ENCODE peak calls at places on chromosomes 6 and 20, in four cellular contexts. G, R, I and T are unnamed samples.

GRCh38 chr20:22312744-22313346 is 271.5 kb downstream of the FOXA2 start:
- DNase-seq in G (no peak), R (peak), I (no peak), T (peak)

GRCh38 chr6:113405326-113406050 is 451.7 kb upstream of the MARCKS start:
- DNase-seq in G (no peak), R (no peak), I (no peak), T (no peak)

GRCh38 chr20:39778431-39778830 is 816.3 kb downstream of the DHX35 start:
- DNase-seq in G (no peak), R (no peak), I (no peak), T (no peak)

GRCh38 chr20:36591854-36592641 is 13.5 kb upstream of the RAB5IF start:
- DNase-seq in G (no peak), R (peak), I (no peak), T (peak)

GRCh38 chr20:17856024-17856564 is 112.5 kb downstream of the SNX5 start:
- DNase-seq in I (peak), R (no peak), G (no peak), T (peak)

GRCh38 chr6:32854376-32855178 is 585 bp downstream of the PSMB9 start:
- DNase-seq in R (peak), G (peak), I (peak), T (peak)

GRCh38 chr20:63042448-63043071 is 35.8 kb upstream of the BHLHE23 start:
- DNase-seq in I (peak), R (no peak), G (no peak), T (no peak)

GRCh38 chr20:48153523-48153922 is 368.2 kb upstream of the SULF2 start:
- DNase-seq in G (no peak), I (no peak), R (no peak), T (no peak)

GRCh38 chr6:25089442-25089841 is 153.7 kb upstream of the RIPOR2 start:
- DNase-seq in R (no peak), G (no peak), I (no peak), T (no peak)

GRCh38 chr6:114101255-114101654 is 130.3 kb upstream of the HDAC2 start:
- DNase-seq in I (no peak), G (no peak), R (no peak), T (no peak)

GRCh38 chr6:134245041-134245440 is 72.9 kb downstream of the SGK1 start:
- DNase-seq in G (no peak), I (no peak), R (no peak), T (no peak)

GRCh38 chr6:1825926-1826325 is 216.2 kb downstream of the FOXC1 start:
- DNase-seq in R (no peak), G (no peak), I (no peak), T (no peak)

GRCh38 chr6:31083742-31084354 is 28.5 kb downstream of the C6orf15 start:
- DNase-seq in G (no peak), R (no peak), I (no peak), T (no peak)

GRCh38 chr6:8082954-8083858 is 19.0 kb upstream of the BLOC1S5 start:
- DNase-seq in R (no peak), G (no peak), I (no peak), T (peak)

GRCh38 chr6:89433637-89434499 is 916 bp downstream of the ANKRD6 start:
- DNase-seq in G (no peak), R (no peak), I (peak), T (peak)

GRCh38 chr20:17638835-17639407 is 43.1 kb downstream of the RRBP1 start:
- DNase-seq in I (no peak), R (no peak), G (no peak), T (no peak)

GRCh38 chr6:154538664-154539235 is 28.3 kb upstream of the CNKSR3 start:
- DNase-seq in I (no peak), R (no peak), G (no peak), T (no peak)

GRCh38 chr20:41178904-41179432 is 41.6 kb downstream of the PLCG1 start:
- DNase-seq in R (no peak), G (no peak), I (peak), T (no peak)

GRCh38 chr20:25238319-25239037 is 9.4 kb upstream of the PYGB start:
- DNase-seq in G (peak), I (no peak), R (no peak), T (no peak)

GRCh38 chr6:4030672-4031071 is 48.3 kb downstream of the FAM217A start:
- DNase-seq in G (no peak), I (no peak), R (no peak), T (no peak)

GRCh38 chr6:62338477-62338876 is 52.5 kb upstream of the KHDRBS2 start:
- DNase-seq in I (no peak), R (no peak), G (no peak), T (no peak)

GRCh38 chr6:135087803-135088202 is 33.2 kb upstream of the HBS1L start:
- DNase-seq in G (no peak), I (no peak), R (no peak), T (no peak)

GRCh38 chr6:25777031-25777430 is 22.5 kb downstream of the SLC17A4 start:
- DNase-seq in G (no peak), I (no peak), R (no peak), T (no peak)

GRCh38 chr6:10809098-10809497 is 29.2 kb downstream of the MAK start:
- DNase-seq in R (no peak), G (no peak), I (no peak), T (no peak)

GRCh38 chr6:89297695-89298351 is 17.3 kb downstream of the GABRR2 start:
- DNase-seq in G (no peak), R (no peak), I (no peak), T (peak)

GRCh38 chr20:32432277-32432676 is 74.1 kb downstream of the ASXL1 start:
- DNase-seq in I (no peak), R (peak), G (no peak), T (no peak)

GRCh38 chr6:43992783-43993505 is 134.3 kb downstream of the MRPL14 start:
- DNase-seq in I (no peak), R (no peak), G (peak), T (no peak)

GRCh38 chr6:135196739-135197510 is 15.8 kb downstream of the MYB start:
- DNase-seq in R (no peak), G (no peak), I (no peak), T (no peak)

GRCh38 chr6:2968600-2969135 is 2.7 kb downstream of the SERPINB6 start:
- DNase-seq in I (no peak), R (no peak), G (no peak), T (no peak)
- H3K27ac ChIP-seq in I (peak), R (peak), G (peak), T (peak)

GRCh38 chr6:166556871-166557322 is 29.6 kb downstream of the RAMACL start:
- DNase-seq in R (no peak), I (peak), G (peak), T (peak)
- TF ChIP-seq POLR2AphosphoS5 in R (peak), I (peak), G (peak), T (peak)

DNA sequence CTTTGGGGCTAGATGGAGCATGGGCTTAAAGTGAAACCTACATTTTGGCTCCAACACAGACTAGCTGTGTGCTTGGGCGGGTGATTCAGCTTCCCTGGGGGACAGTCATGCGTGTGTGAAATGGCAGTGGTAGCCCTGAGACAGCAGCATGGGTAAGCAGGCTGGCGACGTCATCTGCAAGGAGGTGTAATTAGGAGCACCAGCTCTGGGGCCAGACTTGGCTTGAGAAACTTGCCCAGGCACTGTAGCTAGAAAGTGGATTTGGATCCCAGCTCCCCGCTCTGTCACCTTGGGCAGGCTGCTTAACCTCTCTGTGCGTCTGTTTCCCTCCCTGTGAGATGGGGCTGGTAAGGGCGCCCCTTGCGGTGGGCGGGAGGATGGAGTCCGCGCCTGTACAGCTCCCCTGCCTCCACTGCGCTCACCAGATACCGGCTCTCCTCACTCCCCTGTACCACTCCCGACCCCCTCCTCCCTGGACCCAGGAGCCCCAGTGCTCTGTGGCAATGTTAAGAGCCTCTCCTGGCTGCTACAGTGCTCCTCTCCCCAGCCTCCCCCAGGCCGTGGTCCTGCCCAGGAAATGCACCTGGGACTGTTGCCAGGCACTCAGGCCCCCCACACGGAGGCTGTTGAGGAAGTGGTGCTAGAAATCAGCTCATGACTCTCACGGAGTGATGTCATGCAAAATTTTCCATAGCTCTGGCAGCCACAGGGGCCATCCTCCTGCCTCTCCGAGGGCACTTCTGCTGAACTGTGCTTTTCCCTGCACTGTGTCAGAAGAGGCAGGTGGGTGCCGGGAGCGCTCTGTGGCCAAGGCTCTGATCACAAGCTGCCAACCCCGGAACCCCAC is 44.6 kb downstream of the SYNJ2 start:
- DNase-seq in I (peak), G (peak), R (peak), T (no peak)
- H3K27ac ChIP-seq in I (peak), G (peak), R (peak), T (no peak)

GRCh38 chr6:42013134-42013516 is 37.2 kb upstream of the TAF8 start:
- DNase-seq in G (no peak), I (no peak), R (no peak), T (no peak)

GRCh38 chr6:42021847-42022754 is 28.2 kb upstream of the TAF8 start:
- DNase-seq in G (no peak), I (peak), R (no peak), T (no peak)

GRCh38 chr6:42020967-42021366 is 29.4 kb upstream of the TAF8 start:
- DNase-seq in I (no peak), R (no peak), G (no peak), T (no peak)

GRCh38 chr6:42012501-42013133 is 37.7 kb upstream of the TAF8 start:
- DNase-seq in G (no peak), I (no peak), R (no peak), T (no peak)

GRCh38 chr6:42017021-42017643 is 33.2 kb upstream of the TAF8 start:
- DNase-seq in R (peak), I (peak), G (no peak), T (no peak)
- TF ChIP-seq POLR2AphosphoS5 in R (no peak), I (peak), G (no peak), T (no peak)

GRCh38 chr6:77466055-77467028 is 3.1 kb upstream of the HTR1B start:
- DNase-seq in I (no peak), R (peak), G (no peak), T (peak)

GRCh38 chr6:77463308-77463880 is at the start of gene HTR1B:
- DNase-seq in R (no peak), I (no peak), G (peak), T (no peak)

GRCh38 chr6:77462359-77463307 is 658 bp downstream of the HTR1B start:
- DNase-seq in I (no peak), G (peak), R (no peak), T (no peak)

GRCh38 chr6:77461796-77462195 is 1.5 kb downstream of the HTR1B start:
- DNase-seq in G (no peak), I (no peak), R (no peak), T (no peak)

DNA sequence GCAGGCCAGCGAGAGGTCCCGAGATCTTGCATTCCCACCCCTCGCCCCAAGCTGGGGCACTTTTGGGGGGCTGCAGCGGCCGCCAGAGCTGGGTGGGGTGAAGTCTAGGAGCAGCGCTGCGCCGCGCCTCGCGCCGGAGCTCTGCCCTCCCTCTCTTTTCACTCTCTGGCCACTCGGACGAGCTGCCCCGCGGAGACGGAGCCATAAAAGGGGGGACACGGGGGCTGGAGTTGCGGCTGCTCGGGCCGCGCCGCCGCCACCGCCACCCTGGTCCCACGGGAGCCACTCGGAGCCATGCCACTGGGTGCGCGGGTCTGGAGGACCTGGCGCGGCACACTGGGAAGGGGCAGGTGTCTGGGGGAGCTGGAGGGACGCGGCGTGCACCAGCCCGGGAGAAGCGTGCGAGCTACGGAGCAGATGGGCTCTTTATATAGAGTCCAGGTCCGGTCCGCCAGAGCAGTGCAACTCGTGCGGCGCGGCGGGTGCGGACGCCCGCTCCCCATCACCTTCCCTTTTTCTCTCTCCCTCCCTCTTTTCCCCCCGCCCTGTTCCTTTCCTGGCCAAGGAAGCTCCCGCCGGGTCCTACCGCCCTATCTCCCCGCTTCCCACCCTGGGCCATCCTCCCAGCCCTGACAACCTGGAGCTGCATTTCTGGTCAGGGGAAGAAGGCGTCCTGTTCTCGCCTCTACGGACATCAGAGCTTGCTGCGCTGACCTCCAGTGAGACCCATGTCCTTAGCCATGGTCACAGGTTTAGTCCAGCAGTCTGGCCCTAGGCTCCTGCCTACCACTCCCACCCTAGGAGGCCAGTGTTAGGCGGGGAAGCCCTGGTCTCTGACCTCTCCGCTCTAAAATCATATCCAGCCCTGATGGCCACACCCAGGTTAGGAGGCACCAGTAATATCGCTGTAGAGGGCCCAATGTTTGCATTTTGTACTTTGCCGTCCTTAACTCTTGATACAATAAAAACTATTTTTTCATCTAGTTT is 883 bp upstream of the HTR1B start:
- DNase-seq in I (no peak), R (no peak), G (peak), T (no peak)
- H3K27ac ChIP-seq in I (no peak), R (no peak), G (no peak), T (no peak)

GRCh38 chr6:35624341-35625070 is 64.2 kb downstream of the FKBP5 start:
- DNase-seq in G (no peak), R (peak), I (no peak), T (no peak)

GRCh38 chr6:35622283-35622682 is 66.4 kb downstream of the FKBP5 start:
- DNase-seq in G (no peak), I (no peak), R (no peak), T (no peak)

GRCh38 chr6:35620706-35621105 is 68.0 kb downstream of the FKBP5 start:
- DNase-seq in G (no peak), R (no peak), I (no peak), T (no peak)
- TF ChIP-seq POLR2AphosphoS5 in G (no peak), R (no peak), I (no peak), T (no peak)

GRCh38 chr6:34718867-34719441 is 22.4 kb upstream of the ILRUN start:
- DNase-seq in R (no peak), I (no peak), G (no peak), T (no peak)
- H3K27ac ChIP-seq in R (no peak), I (no peak), G (no peak), T (no peak)

DNA sequence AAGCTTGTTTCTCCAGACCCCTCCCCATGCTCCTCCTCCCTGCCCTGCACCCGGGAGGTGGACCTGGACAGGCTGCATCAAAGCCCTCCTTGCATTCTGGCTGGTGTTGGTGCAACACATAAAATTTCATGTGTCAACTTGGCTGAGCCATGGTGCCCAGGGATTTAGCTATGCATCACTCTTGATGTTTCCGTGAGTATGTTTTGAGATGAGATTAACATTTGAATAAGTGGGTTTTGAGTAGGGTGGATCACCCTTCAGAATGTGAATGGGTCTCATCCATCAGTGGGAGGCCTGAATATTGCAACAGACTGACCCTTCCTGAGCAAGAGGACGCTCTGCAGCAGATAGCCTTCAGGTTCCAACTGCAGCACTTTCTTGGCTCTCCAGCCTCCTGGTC is 4.4 kb upstream of the OCSTAMP start:
- DNase-seq in G (no peak), R (no peak), I (no peak), T (no peak)
- TF ChIP-seq POLR2AphosphoS5 in G (no peak), R (no peak), I (no peak), T (no peak)